ENCODE peak calls at places on chromosomes 3 and 15, in six cellular contexts. H, P, U, F, B and N are unnamed samples. For H3K4me1, the result is how much of the 10 kb centered on the place peaks cover.

GRCh38 chr3:175266478-175266877 is 407.3 kb downstream of the NAALADL2 start:
- DNase-seq in B (peak), U (no peak), H (no peak), F (peak), P (peak), N (no peak)

GRCh38 chr3:194587438-194587931 is 45.7 kb downstream of the TMEM44 start:
- DNase-seq in H (no peak), B (peak), F (peak), U (peak), P (peak), N (no peak)

GRCh38 chr3:4350789-4351163 is 47.6 kb downstream of the SETMAR start:
- DNase-seq in F (peak), H (peak), P (peak), U (peak), B (peak), N (peak)

GRCh38 chr3:184546252-184546651 is 15.3 kb upstream of the EPHB3 start:
- DNase-seq in U (no peak), B (no peak), P (no peak), F (no peak), H (no peak), N (no peak)

GRCh38 chr15:63879211-63879610 is 45.5 kb upstream of the HERC1 start:
- DNase-seq in B (no peak), H (no peak), U (no peak), F (no peak), P (no peak), N (no peak)

GRCh38 chr15:91515188-91515754 is 338.2 kb upstream of the SLCO3A1 start:
- DNase-seq in U (no peak), B (peak), H (no peak), P (peak), F (peak), N (no peak)

GRCh38 chr3:110343945-110344344 is 727.7 kb upstream of the NECTIN3 start:
- DNase-seq in F (peak), P (peak), U (no peak), H (no peak), B (peak), N (no peak)

GRCh38 chr3:178436773-178437172 is 99.5 kb upstream of the KCNMB2 start:
- DNase-seq in H (no peak), P (peak), U (peak), F (peak), B (peak), N (no peak)

GRCh38 chr3:4778119-4778518 is 201.1 kb upstream of the BHLHE40 start:
- DNase-seq in F (no peak), P (no peak), H (no peak), U (no peak), B (no peak), N (no peak)

GRCh38 chr15:101019351-101019750 is 100.2 kb downstream of the LRRK1 start:
- DNase-seq in U (no peak), H (no peak), P (no peak), F (no peak), B (no peak), N (no peak)

GRCh38 chr3:42010530-42010929 is 48.6 kb upstream of the ULK4 start:
- DNase-seq in H (no peak), F (no peak), P (no peak), U (no peak), B (no peak), N (no peak)

GRCh38 chr3:62210016-62210415 is 163.3 kb downstream of the FEZF2 start:
- DNase-seq in B (no peak), H (no peak), F (no peak), U (no peak), P (no peak), N (no peak)

GRCh38 chr3:69079269-69080159 is 651 bp downstream of the UBA3 start:
- DNase-seq in P (no peak), H (no peak), B (no peak), U (no peak), F (no peak), N (no peak)

GRCh38 chr3:111727843-111728565 is 131.1 kb upstream of the PHLDB2 start:
- DNase-seq in P (no peak), B (no peak), H (no peak), U (no peak), F (no peak), N (no peak)

GRCh38 chr3:45978348-45978747 is 17.3 kb downstream of the FYCO1 start:
- DNase-seq in U (peak), B (no peak), P (no peak), F (no peak), H (no peak), N (peak)

GRCh38 chr3:186277268-186277909 is 84.6 kb downstream of the DGKG start:
- DNase-seq in U (no peak), P (peak), H (no peak), F (peak), B (peak), N (peak)

GRCh38 chr15:78850926-78851600 is 21.6 kb upstream of the MORF4L1 start:
- DNase-seq in U (no peak), F (no peak), P (no peak), H (no peak), B (no peak), N (no peak)

GRCh38 chr3:22319446-22319845 is 568.4 kb upstream of the ZNF385D start:
- DNase-seq in H (no peak), P (peak), B (no peak), U (no peak), F (peak), N (no peak)

GRCh38 chr15:86572368-86572841 is 492.7 kb downstream of the AGBL1 start:
- DNase-seq in F (no peak), P (no peak), B (no peak), H (no peak), U (no peak), N (no peak)

GRCh38 chr3:60431599-60431958 is 819.7 kb downstream of the FHIT start:
- DNase-seq in P (peak), F (peak), U (no peak), B (peak), H (no peak), N (no peak)

DNA sequence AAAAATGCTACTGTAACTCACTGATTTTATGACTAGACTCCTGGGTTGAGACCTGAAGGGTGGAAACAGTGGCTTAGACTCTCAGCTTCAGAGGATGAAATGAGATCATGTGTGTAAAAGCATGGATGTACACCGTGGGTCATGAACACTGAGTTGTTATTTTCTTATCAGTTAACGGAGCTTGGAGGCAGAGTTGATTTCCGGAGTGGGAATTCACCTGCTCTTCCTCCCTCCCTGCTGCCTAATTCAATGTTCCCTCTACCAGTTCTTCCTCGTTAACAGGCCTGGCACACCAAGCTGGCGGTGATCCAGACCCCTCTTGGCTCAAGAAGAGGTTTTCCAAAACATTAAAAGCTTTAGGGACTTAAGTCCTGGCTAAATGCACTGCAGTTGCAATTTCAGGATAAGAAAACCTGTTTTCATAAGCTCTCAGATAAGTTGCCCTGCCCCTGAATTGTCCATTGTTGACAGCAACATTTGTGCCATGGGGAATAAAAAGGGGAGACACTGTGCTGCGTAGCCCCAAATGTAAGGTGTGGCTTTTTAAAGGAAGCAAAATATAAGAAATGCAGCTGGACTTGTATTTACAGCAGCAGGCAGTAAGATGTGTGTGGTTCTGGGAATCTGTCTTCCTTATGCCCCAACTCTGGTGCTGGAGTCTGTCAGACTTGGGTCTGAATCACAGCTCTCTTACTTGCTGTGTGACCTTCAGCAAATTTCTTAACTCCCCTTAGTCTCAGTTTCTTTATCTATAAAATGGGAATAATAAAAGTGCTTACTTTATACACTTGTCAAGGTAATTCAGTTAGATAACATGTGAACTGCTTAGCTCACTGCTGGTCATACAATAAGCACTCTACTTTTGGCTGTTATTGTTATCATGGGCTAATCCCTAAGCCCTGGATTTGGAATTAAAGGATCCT is 9.9 kb downstream of the PDIA5 start:
- DNase-seq in U (peak), H (no peak), B (no peak), F (no peak), P (no peak), N (peak)
- H3K4me1 ChIP-seq in U (under half), H (half or more), B (under half), F (under half), P (under half), N (half or more)

DNA sequence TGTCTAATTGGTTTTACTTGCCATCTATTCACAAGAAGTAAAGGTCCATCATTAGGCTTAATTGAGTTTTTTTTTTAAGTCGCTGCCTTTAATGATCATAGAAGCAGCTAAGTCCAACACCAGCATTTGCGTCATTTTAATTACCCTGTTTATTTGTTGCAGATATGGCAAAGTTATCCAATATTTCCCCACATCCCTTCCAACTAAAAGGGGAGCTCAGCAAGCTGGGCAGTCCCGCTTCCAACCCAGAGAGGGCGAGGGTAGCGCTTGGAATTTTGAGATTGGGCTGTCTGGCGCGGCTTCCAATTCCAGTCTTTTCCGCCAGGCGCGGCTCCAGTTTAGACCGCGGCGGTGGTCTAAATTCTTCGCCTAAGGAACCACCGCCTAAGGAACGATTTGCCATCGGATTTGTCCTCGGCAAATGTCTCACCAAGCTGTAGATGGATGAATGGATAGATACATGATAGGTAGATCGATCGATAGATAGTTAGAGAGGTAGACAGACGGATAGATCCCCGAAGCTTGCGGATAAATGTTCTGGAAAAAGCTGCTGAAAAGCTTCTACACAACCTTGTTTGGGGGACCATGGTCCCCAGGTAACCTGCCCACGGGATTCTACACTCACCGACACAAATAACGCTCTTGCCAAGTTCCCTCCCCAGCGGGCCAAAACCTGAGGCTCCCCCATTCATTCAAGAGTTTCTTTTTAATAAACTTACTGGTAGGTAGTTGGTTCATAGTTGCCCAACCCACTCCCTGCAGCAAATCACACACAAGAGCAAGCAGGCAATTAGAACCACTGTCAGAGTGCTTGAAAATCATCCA is 49.2 kb downstream of the ZIC4 start:
- DNase-seq in U (no peak), H (no peak), B (no peak), P (no peak), F (no peak), N (no peak)
- H3K4me3 ChIP-seq in U (no peak), H (no peak), B (no peak), P (no peak), F (no peak), N (no peak)

GRCh38 chr3:101170047-101170771 is 150.2 kb downstream of the IMPG2 start:
- DNase-seq in B (peak), U (no peak), P (no peak), F (peak), H (no peak), N (no peak)

GRCh38 chr3:101170806-101171558 is 149.4 kb downstream of the IMPG2 start:
- DNase-seq in U (no peak), H (no peak), B (no peak), F (no peak), P (no peak), N (no peak)

GRCh38 chr3:101169516-101169915 is 150.9 kb downstream of the IMPG2 start:
- DNase-seq in H (no peak), U (no peak), P (no peak), F (no peak), B (no peak), N (no peak)

GRCh38 chr3:101171797-101172196 is 148.6 kb downstream of the IMPG2 start:
- DNase-seq in P (no peak), U (no peak), H (no peak), F (no peak), B (no peak), N (no peak)

GRCh38 chr3:101172516-101172915 is 147.9 kb downstream of the IMPG2 start:
- DNase-seq in H (no peak), P (no peak), U (no peak), B (no peak), F (no peak), N (no peak)
- H3K4me1 ChIP-seq in H (under half), P (under half), U (under half), B (under half), F (under half), N (under half)

GRCh38 chr15:85118581-85118980 is 136.9 kb downstream of the PDE8A start:
- DNase-seq in U (peak), P (no peak), B (no peak), F (no peak), H (no peak), N (no peak)
- H3K4me3 ChIP-seq in U (no peak), P (no peak), B (no peak), F (no peak), H (no peak), N (no peak)

DNA sequence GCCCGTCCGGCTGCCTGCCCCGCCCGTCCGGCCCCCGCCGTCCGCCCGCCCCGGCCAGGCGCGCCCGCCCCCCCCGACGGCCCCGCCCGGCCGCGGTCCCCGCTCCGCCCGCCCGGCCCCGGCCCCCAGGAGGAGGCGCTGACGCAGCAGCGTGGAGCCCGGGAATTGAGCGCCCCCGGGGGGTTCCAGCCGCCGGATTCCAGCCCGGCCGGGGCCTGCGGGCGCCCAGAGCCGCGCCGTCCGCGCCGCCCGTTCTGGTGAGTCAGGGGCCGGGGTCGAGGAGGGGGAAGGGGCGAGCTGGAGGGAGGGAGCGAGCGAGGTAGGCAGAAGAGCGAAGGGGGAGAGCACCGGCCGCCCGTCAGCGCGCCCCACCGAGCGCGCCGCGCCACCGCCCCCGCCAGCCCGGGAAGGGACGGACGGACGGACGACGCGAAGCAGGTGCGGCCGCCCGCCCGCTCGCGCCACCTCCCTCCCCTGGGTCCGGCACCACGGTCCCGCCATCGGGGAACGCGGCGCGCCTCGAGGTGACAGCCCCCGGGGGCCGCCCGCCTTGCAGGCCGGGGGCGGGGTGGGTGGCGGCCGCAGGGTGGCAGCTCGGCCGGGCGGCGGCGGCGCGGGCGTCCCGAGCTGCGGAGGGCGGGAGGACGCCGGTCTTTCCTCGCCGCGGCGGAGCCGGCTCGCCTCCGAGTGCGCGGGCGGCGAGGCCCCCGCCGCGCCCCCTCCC is 421 bp downstream of the BAHD1 start:
- DNase-seq in F (no peak), H (no peak), P (no peak), U (no peak), B (no peak), N (no peak)
- H3K4me1 ChIP-seq in F (under half), H (half or more), P (under half), U (under half), B (under half), N (half or more)